ENCODE peak calls at places on chromosomes 7 and 10, in ten cellular contexts. T, N, S, G, O, C, R, Q, J and P are unnamed samples.

GRCh38 chr7:81857385-81857784 is 87.5 kb upstream of the HGF start:
- DNase-seq in G (no peak), J (no peak), R (no peak), Q (no peak), N (no peak), S (no peak), O (no peak), C (no peak), T (no peak), P (no peak)

GRCh38 chr10:129956902-129957673 is 7.0 kb downstream of the EBF3 start:
- DNase-seq in N (no peak), S (no peak), J (no peak), T (no peak), O (no peak), C (no peak), Q (no peak), G (no peak), R (no peak), P (no peak)

GRCh38 chr7:29889288-29889687 is 83.0 kb downstream of the WIPF3 start:
- DNase-seq in O (no peak), C (no peak), J (no peak), G (no peak), R (no peak), Q (no peak), N (no peak), S (no peak), T (no peak), P (no peak)

GRCh38 chr10:63128443-63128842 is 4.7 kb upstream of the NRBF2 start:
- DNase-seq in C (no peak), G (no peak), S (no peak), N (no peak), R (no peak), T (no peak), Q (no peak), O (no peak), J (no peak), P (no peak)

GRCh38 chr7:133290041-133290440 is 37.2 kb downstream of the EXOC4 start:
- DNase-seq in C (no peak), G (no peak), J (no peak), N (no peak), R (no peak), T (no peak), S (no peak), O (no peak), Q (peak), P (no peak)

GRCh38 chr7:50562126-50562525 is 3.1 kb downstream of the DDC start:
- DNase-seq in G (no peak), T (no peak), Q (peak), S (peak), C (no peak), O (no peak), N (no peak), J (no peak), R (no peak), P (no peak)

GRCh38 chr7:80415522-80415921 is 96.3 kb downstream of the GNAT3 start:
- DNase-seq in C (no peak), R (no peak), Q (no peak), T (no peak), G (no peak), J (no peak), N (no peak), S (no peak), O (no peak), P (no peak)

GRCh38 chr7:21981524-21981923 is 35.8 kb upstream of the CDCA7L start:
- DNase-seq in S (no peak), R (no peak), Q (no peak), J (no peak), T (no peak), O (no peak), C (no peak), G (no peak), N (no peak), P (no peak)

GRCh38 chr7:23275906-23276305 is 23.2 kb upstream of the MALSU1 start:
- DNase-seq in C (no peak), R (no peak), G (no peak), O (no peak), Q (no peak), J (no peak), N (no peak), T (no peak), S (no peak), P (no peak)

GRCh38 chr10:84822926-84823325 is 494.5 kb downstream of the CCSER2 start:
- DNase-seq in G (no peak), Q (no peak), T (no peak), J (no peak), N (no peak), C (no peak), O (no peak), R (no peak), S (no peak), P (no peak)

GRCh38 chr7:83947260-83947659 is 247.3 kb downstream of the SEMA3A start:
- DNase-seq in S (no peak), Q (peak), G (no peak), T (peak), N (no peak), O (no peak), R (no peak), J (no peak), C (no peak), P (no peak)

GRCh38 chr10:43202657-43203490 is 64.0 kb downstream of the RASGEF1A start:
- DNase-seq in O (peak), T (peak), N (peak), J (peak), C (no peak), R (no peak), Q (no peak), G (peak), S (no peak), P (peak)

GRCh38 chr10:43354879-43355380 is 16.5 kb upstream of the FXYD4 start:
- DNase-seq in S (no peak), T (no peak), C (no peak), R (no peak), J (no peak), N (no peak), Q (no peak), G (no peak), O (no peak), P (no peak)

GRCh38 chr7:116969371-116969902 is 16.1 kb downstream of the ST7 start:
- DNase-seq in R (no peak), J (no peak), S (no peak), G (no peak), T (no peak), C (no peak), N (no peak), Q (no peak), O (no peak), P (no peak)

GRCh38 chr7:30800785-30801252 is 29.6 kb downstream of the MINDY4 start:
- DNase-seq in J (no peak), C (peak), O (no peak), Q (peak), N (peak), R (peak), T (peak), G (no peak), S (peak), P (no peak)

GRCh38 chr10:103888113-103888841 is 29.7 kb downstream of the STN1 start:
- DNase-seq in C (peak), J (no peak), T (peak), N (peak), G (peak), S (peak), R (peak), Q (peak), O (peak), P (no peak)

GRCh38 chr10:116254422-116255152 is 18.4 kb downstream of the GFRA1 start:
- DNase-seq in O (no peak), G (no peak), R (no peak), Q (no peak), J (no peak), S (no peak), N (no peak), C (no peak), T (no peak), P (no peak)

GRCh38 chr7:110010379-110010778 is 1080.5 kb upstream of the LRRN3 start:
- DNase-seq in N (no peak), R (no peak), T (no peak), J (no peak), Q (no peak), C (no peak), O (no peak), G (no peak), S (peak), P (no peak)

GRCh38 chr10:101308051-101308450 is 45.9 kb upstream of the BTRC start:
- DNase-seq in C (no peak), G (no peak), S (no peak), T (no peak), R (no peak), Q (no peak), O (no peak), N (no peak), J (peak), P (no peak)

GRCh38 chr10:131946321-131946751 is 35.4 kb downstream of the BNIP3 start:
- DNase-seq in N (no peak), C (peak), G (no peak), T (no peak), O (no peak), S (no peak), R (no peak), J (no peak), Q (peak), P (no peak)

GRCh38 chr7:69814421-69814962 is 216.2 kb downstream of the AUTS2 start:
- DNase-seq in O (no peak), S (no peak), Q (no peak), N (no peak), C (no peak), G (no peak), R (no peak), J (no peak), T (no peak), P (no peak)

GRCh38 chr10:61397175-61397986 is 55.8 kb downstream of the TMEM26 start:
- DNase-seq in O (no peak), S (no peak), T (no peak), J (no peak), Q (peak), C (peak), N (no peak), R (no peak), G (no peak), P (no peak)

GRCh38 chr7:107891619-107892366 is 810 bp downstream of the DLD start:
- DNase-seq in O (no peak), Q (no peak), N (no peak), S (no peak), R (no peak), G (no peak), J (no peak), C (no peak), T (peak), P (no peak)

GRCh38 chr7:129434172-129434845 is at the start of gene STRIP2:
- DNase-seq in J (peak), O (peak), C (peak), R (peak), S (peak), G (peak), N (peak), T (peak), Q (peak), P (peak)

GRCh38 chr7:77327067-77327931 is 88.8 kb downstream of the GSAP start:
- DNase-seq in N (no peak), O (no peak), S (peak), G (peak), C (peak), J (peak), Q (peak), R (no peak), T (no peak), P (no peak)

GRCh38 chr7:148261523-148261922 is 329.0 kb upstream of the C7orf33 start:
- DNase-seq in O (no peak), T (no peak), C (no peak), J (no peak), N (no peak), S (no peak), Q (no peak), G (no peak), R (no peak), P (no peak)

GRCh38 chr7:99514050-99514449 is 9.6 kb downstream of the ZKSCAN5 start:
- DNase-seq in Q (no peak), J (no peak), G (no peak), R (no peak), O (no peak), C (peak), N (no peak), T (peak), S (no peak), P (no peak)

GRCh38 chr7:96055717-96056116 is 266.2 kb downstream of the SLC25A13 start:
- DNase-seq in Q (peak), R (no peak), C (no peak), O (no peak), S (no peak), N (no peak), J (no peak), T (no peak), G (no peak), P (no peak)

GRCh38 chr7:151539055-151539714 is 19.5 kb upstream of the RHEB start:
- DNase-seq in O (no peak), N (no peak), C (no peak), T (no peak), S (peak), J (no peak), Q (no peak), G (no peak), R (no peak), P (no peak)

GRCh38 chr10:129868470-129869035 is 95.5 kb downstream of the EBF3 start:
- DNase-seq in G (no peak), T (no peak), Q (no peak), N (no peak), O (no peak), R (no peak), S (no peak), J (no peak), C (no peak), P (no peak)

GRCh38 chr10:484925-485661 is 204.4 kb downstream of the DIP2C start:
- DNase-seq in S (no peak), O (no peak), J (peak), T (peak), N (no peak), R (peak), C (no peak), G (no peak), Q (no peak), P (no peak)

GRCh38 chr10:126016884-126017283 is 120.5 kb downstream of the FANK1 start:
- DNase-seq in O (no peak), J (no peak), S (no peak), N (no peak), T (no peak), Q (no peak), R (no peak), C (no peak), G (no peak), P (no peak)

GRCh38 chr10:51389415-51390342 is 309.7 kb downstream of the CSTF2T start:
- DNase-seq in C (peak), N (peak), J (no peak), Q (peak), O (peak), G (peak), S (no peak), T (peak), R (peak), P (no peak)

GRCh38 chr7:17532861-17533404 is 234.5 kb downstream of the AHR start:
- DNase-seq in Q (peak), S (no peak), R (no peak), J (no peak), O (no peak), C (peak), T (no peak), G (no peak), N (no peak), P (no peak)

GRCh38 chr10:132520147-132520811 is 17.3 kb upstream of the INPP5A start:
- DNase-seq in C (no peak), T (no peak), G (peak), S (no peak), R (no peak), Q (no peak), N (no peak), O (no peak), J (peak), P (no peak)

GRCh38 chr7:129851174-129851573 is 101.6 kb downstream of the UBE2H start:
- DNase-seq in C (no peak), Q (no peak), R (no peak), T (no peak), N (no peak), J (no peak), O (no peak), S (no peak), G (no peak), P (no peak)

GRCh38 chr10:91856637-91857036 is 52.6 kb downstream of the FGFBP3 start:
- DNase-seq in R (no peak), G (no peak), Q (peak), S (no peak), C (no peak), N (no peak), J (no peak), T (no peak), O (no peak), P (no peak)

GRCh38 chr7:69510114-69510513 is 88.2 kb upstream of the AUTS2 start:
- DNase-seq in N (no peak), R (no peak), J (no peak), O (no peak), Q (no peak), S (no peak), C (no peak), T (no peak), G (no peak), P (no peak)